ENCODE peak calls at places on chromosomes 12 and 14, in ten cellular contexts. One of them, this sample, is unnamed.

GRCh38 chr12:8630131-8630530 is 17.5 kb upstream of the AICDA start:
- DNase-seq in tibial nerve: no peak
- DNase-seq in uterus: no peak
- DNase-seq in heart left ventricle: no peak
- DNase-seq in esophagus muscularis mucosa: no peak
- DNase-seq in adrenal gland: no peak
- DNase-seq in gastrocnemius medialis: no peak
- DNase-seq in body of pancreas: no peak
- DNase-seq in A549: no peak
- DNase-seq in HCT116: no peak
- DNase-seq in this sample: no peak

GRCh38 chr12:51238037-51238509 is 553 bp upstream of the DAZAP2 start:
- DNase-seq in tibial nerve: no peak
- DNase-seq in uterus: no peak
- DNase-seq in heart left ventricle: no peak
- DNase-seq in esophagus muscularis mucosa: no peak
- DNase-seq in adrenal gland: no peak
- DNase-seq in gastrocnemius medialis: no peak
- DNase-seq in body of pancreas: no peak
- DNase-seq in A549: no peak
- DNase-seq in HCT116: no peak
- DNase-seq in this sample: no peak

GRCh38 chr12:98022961-98023360 is 492.4 kb upstream of the TMPO start:
- DNase-seq in tibial nerve: no peak
- DNase-seq in uterus: no peak
- DNase-seq in heart left ventricle: no peak
- DNase-seq in esophagus muscularis mucosa: no peak
- DNase-seq in adrenal gland: no peak
- DNase-seq in gastrocnemius medialis: no peak
- DNase-seq in body of pancreas: no peak
- DNase-seq in A549: no peak
- DNase-seq in HCT116: no peak
- DNase-seq in this sample: no peak

GRCh38 chr12:98594050-98594853 is 766 bp downstream of the SLC25A3 start:
- DNase-seq in tibial nerve: no peak
- DNase-seq in uterus: no peak
- DNase-seq in heart left ventricle: peak; percentile 50
- DNase-seq in esophagus muscularis mucosa: no peak
- DNase-seq in adrenal gland: peak; percentile 71
- DNase-seq in gastrocnemius medialis: peak; percentile 23
- DNase-seq in body of pancreas: peak; percentile 45
- DNase-seq in A549: no peak
- DNase-seq in HCT116: no peak
- DNase-seq in this sample: peak; percentile 28

GRCh38 chr14:75286313-75286712 is 7.7 kb downstream of the FOS start:
- DNase-seq in tibial nerve: no peak
- DNase-seq in uterus: no peak
- DNase-seq in heart left ventricle: peak; percentile 60
- DNase-seq in esophagus muscularis mucosa: no peak
- DNase-seq in adrenal gland: no peak
- DNase-seq in gastrocnemius medialis: no peak
- DNase-seq in body of pancreas: peak; percentile 8
- DNase-seq in A549: no peak
- DNase-seq in HCT116: no peak
- DNase-seq in this sample: no peak

GRCh38 chr12:2411011-2411410 is 358.2 kb downstream of the CACNA1C start:
- DNase-seq in tibial nerve: no peak
- DNase-seq in uterus: no peak
- DNase-seq in heart left ventricle: no peak
- DNase-seq in esophagus muscularis mucosa: no peak
- DNase-seq in adrenal gland: no peak
- DNase-seq in gastrocnemius medialis: no peak
- DNase-seq in body of pancreas: no peak
- DNase-seq in A549: no peak
- DNase-seq in HCT116: no peak
- DNase-seq in this sample: no peak

GRCh38 chr14:61566537-61567225 is 128.6 kb upstream of the HIF1A start:
- DNase-seq in tibial nerve: no peak
- DNase-seq in uterus: no peak
- DNase-seq in heart left ventricle: no peak
- DNase-seq in esophagus muscularis mucosa: no peak
- DNase-seq in adrenal gland: no peak
- DNase-seq in gastrocnemius medialis: no peak
- DNase-seq in body of pancreas: no peak
- DNase-seq in A549: no peak
- DNase-seq in HCT116: no peak
- DNase-seq in this sample: no peak

GRCh38 chr12:104475269-104475668 is 18.5 kb downstream of the CHST11 start:
- DNase-seq in tibial nerve: no peak
- DNase-seq in uterus: no peak
- DNase-seq in heart left ventricle: no peak
- DNase-seq in esophagus muscularis mucosa: no peak
- DNase-seq in adrenal gland: no peak
- DNase-seq in gastrocnemius medialis: no peak
- DNase-seq in body of pancreas: no peak
- DNase-seq in A549: no peak
- DNase-seq in HCT116: no peak
- DNase-seq in this sample: no peak

GRCh38 chr12:128914908-128915563 is 61.8 kb downstream of the GLT1D1 start:
- DNase-seq in tibial nerve: no peak
- DNase-seq in uterus: no peak
- DNase-seq in heart left ventricle: no peak
- DNase-seq in esophagus muscularis mucosa: no peak
- DNase-seq in adrenal gland: no peak
- DNase-seq in gastrocnemius medialis: no peak
- DNase-seq in body of pancreas: no peak
- DNase-seq in A549: no peak
- DNase-seq in HCT116: no peak
- DNase-seq in this sample: no peak

GRCh38 chr14:60865378-60866127 is 115.3 kb downstream of the TRMT5 start:
- DNase-seq in tibial nerve: no peak
- DNase-seq in uterus: no peak
- DNase-seq in heart left ventricle: no peak
- DNase-seq in esophagus muscularis mucosa: no peak
- DNase-seq in adrenal gland: no peak
- DNase-seq in gastrocnemius medialis: no peak
- DNase-seq in body of pancreas: no peak
- DNase-seq in A549: no peak
- DNase-seq in HCT116: no peak
- DNase-seq in this sample: no peak

GRCh38 chr14:32087907-32088306 is 10.8 kb downstream of the ARHGAP5 start:
- DNase-seq in tibial nerve: no peak
- DNase-seq in uterus: no peak
- DNase-seq in heart left ventricle: no peak
- DNase-seq in esophagus muscularis mucosa: no peak
- DNase-seq in adrenal gland: no peak
- DNase-seq in gastrocnemius medialis: no peak
- DNase-seq in body of pancreas: no peak
- DNase-seq in A549: no peak
- DNase-seq in HCT116: no peak
- DNase-seq in this sample: no peak

DNA sequence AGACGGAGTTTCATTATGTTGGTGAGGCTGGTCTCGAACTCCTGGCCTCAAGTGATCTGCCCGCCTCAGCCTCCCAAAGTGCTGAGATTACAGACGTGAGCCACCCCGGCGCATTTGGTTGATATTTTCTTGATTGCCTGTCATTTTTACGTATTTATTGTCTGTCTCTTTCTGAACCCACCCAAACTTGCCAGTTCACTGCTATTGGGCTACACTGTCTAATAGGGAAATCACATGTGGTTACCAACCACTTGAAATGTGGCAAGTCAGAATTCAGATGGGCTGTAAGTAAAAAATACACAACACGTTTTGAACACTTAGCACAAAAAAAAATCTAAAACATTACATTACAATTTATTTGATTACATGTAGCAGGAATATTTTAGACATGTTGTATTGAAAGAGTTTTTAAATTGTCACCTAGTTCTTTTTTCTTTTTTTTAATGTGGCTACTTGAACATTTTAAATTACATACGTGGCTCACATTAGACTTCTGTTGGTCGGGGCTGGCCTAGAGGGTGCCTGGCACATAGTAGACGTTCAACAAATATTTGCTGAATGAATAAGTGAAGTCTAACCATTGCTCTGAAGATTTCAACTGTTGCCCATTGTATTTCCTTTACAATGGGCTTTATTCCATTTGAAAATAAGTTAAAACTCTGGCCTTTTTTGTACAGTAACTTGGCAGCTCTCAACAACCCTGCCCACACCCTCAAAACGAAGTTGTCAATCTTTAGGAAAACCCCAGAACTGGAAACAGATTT is 1.9 kb downstream of the WSB2 start:
- DNase-seq in tibial nerve: no peak
- DNase-seq in uterus: no peak
- DNase-seq in heart left ventricle: no peak
- DNase-seq in esophagus muscularis mucosa: no peak
- DNase-seq in adrenal gland: no peak
- DNase-seq in gastrocnemius medialis: no peak
- DNase-seq in body of pancreas: no peak
- DNase-seq in A549: no peak
- DNase-seq in HCT116: no peak
- DNase-seq in this sample: no peak
- H3K4me3 ChIP-seq in tibial nerve: no peak overlapping the region
- H3K4me3 ChIP-seq in uterus: no peak overlapping the region
- H3K4me3 ChIP-seq in heart left ventricle: peak overlapping the region; percentile 98
- H3K4me3 ChIP-seq in esophagus muscularis mucosa: peak overlapping the region; percentile 87
- H3K4me3 ChIP-seq in adrenal gland: peak overlapping the region; percentile 84
- H3K4me3 ChIP-seq in gastrocnemius medialis: peak overlapping the region; percentile 82
- H3K4me3 ChIP-seq in body of pancreas: no peak overlapping the region
- H3K4me3 ChIP-seq in A549: peak overlapping the region; percentile 87
- H3K4me3 ChIP-seq in HCT116: peak overlapping the region; percentile 81
- H3K4me3 ChIP-seq in this sample: no peak overlapping the region

GRCh38 chr14:54566152-54566409 is 847 bp upstream of the SAMD4A start:
- DNase-seq in tibial nerve: no peak
- DNase-seq in uterus: no peak
- DNase-seq in heart left ventricle: no peak
- DNase-seq in esophagus muscularis mucosa: no peak
- DNase-seq in adrenal gland: no peak
- DNase-seq in gastrocnemius medialis: no peak
- DNase-seq in body of pancreas: no peak
- DNase-seq in A549: no peak
- DNase-seq in HCT116: no peak
- DNase-seq in this sample: no peak
- TF ChIP-seq POLR2A in tibial nerve: no peak
- TF ChIP-seq POLR2A in uterus: no peak
- TF ChIP-seq POLR2A in heart left ventricle: no peak
- TF ChIP-seq POLR2A in esophagus muscularis mucosa: no peak
- TF ChIP-seq POLR2A in adrenal gland: no peak
- TF ChIP-seq POLR2A in gastrocnemius medialis: peak; percentile 96
- TF ChIP-seq POLR2A in body of pancreas: no peak
- TF ChIP-seq POLR2A in A549: no peak
- TF ChIP-seq POLR2A in HCT116: no peak
- TF ChIP-seq POLR2A in this sample: no peak

GRCh38 chr14:65487783-65488578 is 75.5 kb downstream of the FUT8 start:
- DNase-seq in tibial nerve: no peak
- DNase-seq in uterus: no peak
- DNase-seq in heart left ventricle: no peak
- DNase-seq in esophagus muscularis mucosa: no peak
- DNase-seq in adrenal gland: no peak
- DNase-seq in gastrocnemius medialis: no peak
- DNase-seq in body of pancreas: no peak
- DNase-seq in A549: no peak
- DNase-seq in HCT116: no peak
- DNase-seq in this sample: no peak
- H3K4me1 ChIP-seq in tibial nerve: peaks cover 4% of the 10 kb centered on the region
- H3K4me1 ChIP-seq in uterus: no peaks in the 10 kb centered on the region
- H3K4me1 ChIP-seq in heart left ventricle: peaks cover 3% of the 10 kb centered on the region
- H3K4me1 ChIP-seq in esophagus muscularis mucosa: no peaks in the 10 kb centered on the region
- H3K4me1 ChIP-seq in adrenal gland: no peaks in the 10 kb centered on the region
- H3K4me1 ChIP-seq in gastrocnemius medialis: peaks cover 6% of the 10 kb centered on the region
- H3K4me1 ChIP-seq in body of pancreas: peaks cover 5% of the 10 kb centered on the region
- H3K4me1 ChIP-seq in A549: no peaks in the 10 kb centered on the region
- H3K4me1 ChIP-seq in HCT116: peaks cover 20% of the 10 kb centered on the region
- H3K4me1 ChIP-seq in this sample: no peaks in the 10 kb centered on the region

DNA sequence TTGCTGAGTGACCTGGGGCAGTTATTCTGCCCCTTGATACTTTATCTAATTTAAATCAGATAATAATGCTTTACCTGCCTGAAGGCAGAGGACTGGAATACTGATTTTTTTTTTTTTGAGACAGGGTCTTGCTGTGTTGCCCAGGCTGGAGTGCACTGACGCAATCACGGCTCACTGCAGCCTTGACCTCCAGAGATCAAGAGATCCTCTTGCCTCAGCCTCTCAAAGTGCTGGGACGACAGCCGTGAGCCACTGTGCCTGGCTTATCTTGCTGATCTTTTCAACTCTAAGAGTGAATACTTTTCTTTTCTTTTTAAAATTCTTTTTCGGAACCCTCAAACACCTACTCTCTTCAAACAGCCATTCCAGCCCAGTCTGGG is 699 bp upstream of the B4GALNT3 start:
- DNase-seq in tibial nerve: no peak
- DNase-seq in uterus: no peak
- DNase-seq in heart left ventricle: no peak
- DNase-seq in esophagus muscularis mucosa: no peak
- DNase-seq in adrenal gland: peak; percentile 62
- DNase-seq in gastrocnemius medialis: no peak
- DNase-seq in body of pancreas: no peak
- DNase-seq in A549: no peak
- DNase-seq in HCT116: no peak
- DNase-seq in this sample: no peak
- H3K4me3 ChIP-seq in tibial nerve: peak overlapping the region; percentile 41
- H3K4me3 ChIP-seq in uterus: peak overlapping the region; percentile 39
- H3K4me3 ChIP-seq in heart left ventricle: peak overlapping the region; percentile 74
- H3K4me3 ChIP-seq in esophagus muscularis mucosa: peak overlapping the region; percentile 62
- H3K4me3 ChIP-seq in adrenal gland: peak overlapping the region; percentile 79
- H3K4me3 ChIP-seq in gastrocnemius medialis: peak overlapping the region; percentile 57
- H3K4me3 ChIP-seq in body of pancreas: no peak overlapping the region
- H3K4me3 ChIP-seq in A549: peak overlapping the region; percentile 77
- H3K4me3 ChIP-seq in HCT116: peak overlapping the region; percentile 61
- H3K4me3 ChIP-seq in this sample: peak overlapping the region; percentile 41

GRCh38 chr14:68786491-68787234 is 6.2 kb downstream of the ZFP36L1 start:
- DNase-seq in tibial nerve: no peak
- DNase-seq in uterus: no peak
- DNase-seq in heart left ventricle: no peak
- DNase-seq in esophagus muscularis mucosa: no peak
- DNase-seq in adrenal gland: peak; percentile 37
- DNase-seq in gastrocnemius medialis: no peak
- DNase-seq in body of pancreas: peak; percentile 53
- DNase-seq in A549: peak; percentile 86
- DNase-seq in HCT116: no peak
- DNase-seq in this sample: peak; percentile 19
- TF ChIP-seq POLR2A in tibial nerve: no peak
- TF ChIP-seq POLR2A in uterus: no peak
- TF ChIP-seq POLR2A in heart left ventricle: no peak
- TF ChIP-seq POLR2A in esophagus muscularis mucosa: no peak
- TF ChIP-seq POLR2A in adrenal gland: no peak
- TF ChIP-seq POLR2A in gastrocnemius medialis: no peak
- TF ChIP-seq POLR2A in body of pancreas: peak; percentile 15
- TF ChIP-seq POLR2A in A549: no peak
- TF ChIP-seq POLR2A in HCT116: no peak
- TF ChIP-seq POLR2A in this sample: no peak